ENCODE peak calls at places on chromosomes 12 and 14, in eight cellular contexts. One of them, this sample, is unnamed.

GRCh38 chr14:71320734-71321555 is 413.7 kb downstream of the PCNX1 start:
- DNase-seq in AG04449: no peak
- DNase-seq in PC-3: peak
- DNase-seq in epithelial cell of esophagus: peak
- DNase-seq in fibroblast of mammary gland: peak
- DNase-seq in AG10803: peak
- DNase-seq in lower leg skin: peak
- DNase-seq in foreskin fibroblast: peak
- DNase-seq in this sample: peak

GRCh38 chr14:61033851-61034250 is 52.8 kb downstream of the SLC38A6 start:
- DNase-seq in AG04449: no peak
- DNase-seq in PC-3: no peak
- DNase-seq in epithelial cell of esophagus: no peak
- DNase-seq in fibroblast of mammary gland: peak
- DNase-seq in AG10803: peak
- DNase-seq in lower leg skin: no peak
- DNase-seq in foreskin fibroblast: peak
- DNase-seq in this sample: peak

GRCh38 chr14:70317969-70318634 is 41.4 kb downstream of the COX16 start:
- DNase-seq in AG04449: peak
- DNase-seq in PC-3: peak
- DNase-seq in epithelial cell of esophagus: peak
- DNase-seq in fibroblast of mammary gland: peak
- DNase-seq in AG10803: peak
- DNase-seq in lower leg skin: no peak
- DNase-seq in foreskin fibroblast: peak
- DNase-seq in this sample: peak

GRCh38 chr12:120457133-120457532 is 10.9 kb downstream of the GATC start:
- DNase-seq in AG04449: no peak
- DNase-seq in PC-3: peak
- DNase-seq in epithelial cell of esophagus: no peak
- DNase-seq in fibroblast of mammary gland: no peak
- DNase-seq in AG10803: no peak
- DNase-seq in lower leg skin: no peak
- DNase-seq in foreskin fibroblast: peak
- DNase-seq in this sample: peak

GRCh38 chr12:1974812-1975211 is 29.4 kb downstream of the DCP1B start:
- DNase-seq in AG04449: no peak
- DNase-seq in PC-3: no peak
- DNase-seq in epithelial cell of esophagus: no peak
- DNase-seq in fibroblast of mammary gland: no peak
- DNase-seq in AG10803: peak
- DNase-seq in lower leg skin: no peak
- DNase-seq in foreskin fibroblast: no peak
- DNase-seq in this sample: peak

GRCh38 chr12:130879212-130879686 is 7.4 kb downstream of the RAN start:
- DNase-seq in AG04449: no peak
- DNase-seq in PC-3: no peak
- DNase-seq in epithelial cell of esophagus: no peak
- DNase-seq in fibroblast of mammary gland: no peak
- DNase-seq in AG10803: no peak
- DNase-seq in lower leg skin: no peak
- DNase-seq in foreskin fibroblast: no peak
- DNase-seq in this sample: no peak

GRCh38 chr12:704516-705242 is 41.4 kb upstream of the NINJ2 start:
- DNase-seq in AG04449: no peak
- DNase-seq in PC-3: no peak
- DNase-seq in epithelial cell of esophagus: no peak
- DNase-seq in fibroblast of mammary gland: no peak
- DNase-seq in AG10803: no peak
- DNase-seq in lower leg skin: no peak
- DNase-seq in foreskin fibroblast: no peak
- DNase-seq in this sample: no peak

GRCh38 chr14:100056964-100057817 is 8.0 kb upstream of the EVL start:
- DNase-seq in AG04449: no peak
- DNase-seq in PC-3: peak
- DNase-seq in epithelial cell of esophagus: peak
- DNase-seq in fibroblast of mammary gland: peak
- DNase-seq in AG10803: peak
- DNase-seq in lower leg skin: no peak
- DNase-seq in foreskin fibroblast: peak
- DNase-seq in this sample: peak

GRCh38 chr12:51971679-51972423 is 20.4 kb downstream of the ACVR1B start:
- DNase-seq in AG04449: no peak
- DNase-seq in PC-3: no peak
- DNase-seq in epithelial cell of esophagus: peak
- DNase-seq in fibroblast of mammary gland: no peak
- DNase-seq in AG10803: peak
- DNase-seq in lower leg skin: no peak
- DNase-seq in foreskin fibroblast: no peak
- DNase-seq in this sample: peak

GRCh38 chr12:117112268-117112595 is 13.0 kb upstream of the TESC start:
- DNase-seq in AG04449: no peak
- DNase-seq in PC-3: no peak
- DNase-seq in epithelial cell of esophagus: no peak
- DNase-seq in fibroblast of mammary gland: no peak
- DNase-seq in AG10803: no peak
- DNase-seq in lower leg skin: no peak
- DNase-seq in foreskin fibroblast: no peak
- DNase-seq in this sample: no peak

GRCh38 chr14:44168566-44168965 is 338.5 kb downstream of the FSCB start:
- DNase-seq in AG04449: no peak
- DNase-seq in PC-3: no peak
- DNase-seq in epithelial cell of esophagus: no peak
- DNase-seq in fibroblast of mammary gland: no peak
- DNase-seq in AG10803: no peak
- DNase-seq in lower leg skin: no peak
- DNase-seq in foreskin fibroblast: no peak
- DNase-seq in this sample: no peak

GRCh38 chr12:101850199-101850598 is 19.4 kb upstream of the GNPTAB start:
- DNase-seq in AG04449: no peak
- DNase-seq in PC-3: no peak
- DNase-seq in epithelial cell of esophagus: no peak
- DNase-seq in fibroblast of mammary gland: no peak
- DNase-seq in AG10803: no peak
- DNase-seq in lower leg skin: no peak
- DNase-seq in foreskin fibroblast: no peak
- DNase-seq in this sample: no peak

GRCh38 chr14:68309631-68310030 is 483.2 kb downstream of the ZFP36L1 start:
- DNase-seq in AG04449: no peak
- DNase-seq in PC-3: peak
- DNase-seq in epithelial cell of esophagus: peak
- DNase-seq in fibroblast of mammary gland: no peak
- DNase-seq in AG10803: no peak
- DNase-seq in lower leg skin: no peak
- DNase-seq in foreskin fibroblast: peak
- DNase-seq in this sample: no peak

GRCh38 chr14:35414365-35414764 is 9.8 kb upstream of the NFKBIA start:
- DNase-seq in AG04449: no peak
- DNase-seq in PC-3: peak
- DNase-seq in epithelial cell of esophagus: no peak
- DNase-seq in fibroblast of mammary gland: no peak
- DNase-seq in AG10803: peak
- DNase-seq in lower leg skin: no peak
- DNase-seq in foreskin fibroblast: peak
- DNase-seq in this sample: peak

DNA sequence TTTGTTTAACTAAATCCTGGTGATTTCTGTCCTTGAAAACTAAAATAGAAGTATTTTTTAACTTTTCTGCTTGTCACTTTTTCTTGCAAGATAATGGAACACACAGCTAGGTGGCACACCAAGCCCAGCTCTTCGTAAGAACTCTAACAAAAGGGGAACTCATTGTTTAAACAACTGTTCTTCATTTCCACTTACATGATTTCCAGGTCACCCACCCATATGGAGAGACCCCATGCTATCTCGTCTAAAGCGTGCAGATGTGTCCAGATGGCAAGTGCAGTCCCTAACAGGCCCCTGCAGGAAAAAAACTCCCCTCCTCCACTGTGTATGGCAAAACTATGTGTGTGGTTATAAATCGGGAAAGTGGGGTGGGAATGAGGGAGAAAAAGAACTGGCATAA is 43.3 kb upstream of the NT5DC3 start:
- DNase-seq in AG04449: no peak
- DNase-seq in PC-3: peak
- DNase-seq in epithelial cell of esophagus: peak
- DNase-seq in fibroblast of mammary gland: peak
- DNase-seq in AG10803: peak
- DNase-seq in lower leg skin: no peak
- DNase-seq in foreskin fibroblast: peak
- DNase-seq in this sample: peak
- TF ChIP-seq CTCF in AG04449: peak
- TF ChIP-seq CTCF in PC-3: peak
- TF ChIP-seq CTCF in epithelial cell of esophagus: peak
- TF ChIP-seq CTCF in fibroblast of mammary gland: peak
- TF ChIP-seq CTCF in AG10803: peak
- TF ChIP-seq CTCF in lower leg skin: no peak
- TF ChIP-seq CTCF in foreskin fibroblast: peak
- TF ChIP-seq CTCF in this sample: peak

GRCh38 chr14:89384636-89385035 is 32.4 kb downstream of the FOXN3 start:
- DNase-seq in AG04449: no peak
- DNase-seq in PC-3: no peak
- DNase-seq in epithelial cell of esophagus: no peak
- DNase-seq in fibroblast of mammary gland: no peak
- DNase-seq in AG10803: no peak
- DNase-seq in lower leg skin: peak
- DNase-seq in foreskin fibroblast: no peak
- DNase-seq in this sample: no peak

GRCh38 chr14:89382487-89383170 is 34.4 kb downstream of the FOXN3 start:
- DNase-seq in AG04449: no peak
- DNase-seq in PC-3: no peak
- DNase-seq in epithelial cell of esophagus: no peak
- DNase-seq in fibroblast of mammary gland: no peak
- DNase-seq in AG10803: no peak
- DNase-seq in lower leg skin: peak
- DNase-seq in foreskin fibroblast: no peak
- DNase-seq in this sample: no peak

GRCh38 chr14:89386214-89386886 is 30.7 kb downstream of the FOXN3 start:
- DNase-seq in AG04449: no peak
- DNase-seq in PC-3: no peak
- DNase-seq in epithelial cell of esophagus: peak
- DNase-seq in fibroblast of mammary gland: peak
- DNase-seq in AG10803: no peak
- DNase-seq in lower leg skin: peak
- DNase-seq in foreskin fibroblast: peak
- DNase-seq in this sample: peak

GRCh38 chr14:89384023-89384422 is 33.0 kb downstream of the FOXN3 start:
- DNase-seq in AG04449: no peak
- DNase-seq in PC-3: no peak
- DNase-seq in epithelial cell of esophagus: no peak
- DNase-seq in fibroblast of mammary gland: no peak
- DNase-seq in AG10803: no peak
- DNase-seq in lower leg skin: peak
- DNase-seq in foreskin fibroblast: no peak
- DNase-seq in this sample: no peak

GRCh38 chr14:89383171-89383845 is 33.7 kb downstream of the FOXN3 start:
- DNase-seq in AG04449: no peak
- DNase-seq in PC-3: no peak
- DNase-seq in epithelial cell of esophagus: no peak
- DNase-seq in fibroblast of mammary gland: no peak
- DNase-seq in AG10803: no peak
- DNase-seq in lower leg skin: peak
- DNase-seq in foreskin fibroblast: no peak
- DNase-seq in this sample: no peak
- H3K4me3 ChIP-seq in AG04449: no peak
- H3K4me3 ChIP-seq in PC-3: no peak
- H3K4me3 ChIP-seq in epithelial cell of esophagus: no peak
- H3K4me3 ChIP-seq in fibroblast of mammary gland: no peak
- H3K4me3 ChIP-seq in AG10803: no peak
- H3K4me3 ChIP-seq in lower leg skin: no peak
- H3K4me3 ChIP-seq in foreskin fibroblast: no peak
- H3K4me3 ChIP-seq in this sample: no peak

GRCh38 chr12:6233121-6233971 is 33.1 kb downstream of the CD9 start:
- DNase-seq in AG04449: no peak
- DNase-seq in PC-3: no peak
- DNase-seq in epithelial cell of esophagus: no peak
- DNase-seq in fibroblast of mammary gland: no peak
- DNase-seq in AG10803: no peak
- DNase-seq in lower leg skin: no peak
- DNase-seq in foreskin fibroblast: no peak
- DNase-seq in this sample: peak
- TF ChIP-seq CTCF in AG04449: no peak
- TF ChIP-seq CTCF in PC-3: no peak
- TF ChIP-seq CTCF in epithelial cell of esophagus: no peak
- TF ChIP-seq CTCF in fibroblast of mammary gland: no peak
- TF ChIP-seq CTCF in AG10803: no peak
- TF ChIP-seq CTCF in lower leg skin: no peak
- TF ChIP-seq CTCF in foreskin fibroblast: no peak
- TF ChIP-seq CTCF in this sample: peak

GRCh38 chr12:113475451-113476085 is 3.9 kb upstream of the LHX5 start:
- DNase-seq in AG04449: no peak
- DNase-seq in PC-3: no peak
- DNase-seq in epithelial cell of esophagus: no peak
- DNase-seq in fibroblast of mammary gland: no peak
- DNase-seq in AG10803: no peak
- DNase-seq in lower leg skin: no peak
- DNase-seq in foreskin fibroblast: no peak
- DNase-seq in this sample: no peak
- H3K4me3 ChIP-seq in AG04449: no peak
- H3K4me3 ChIP-seq in PC-3: no peak
- H3K4me3 ChIP-seq in epithelial cell of esophagus: no peak
- H3K4me3 ChIP-seq in fibroblast of mammary gland: no peak
- H3K4me3 ChIP-seq in AG10803: no peak
- H3K4me3 ChIP-seq in lower leg skin: no peak
- H3K4me3 ChIP-seq in foreskin fibroblast: no peak
- H3K4me3 ChIP-seq in this sample: no peak

GRCh38 chr12:115709410-115710065 is 568.0 kb downstream of the MED13L start:
- DNase-seq in AG04449: no peak
- DNase-seq in PC-3: no peak
- DNase-seq in epithelial cell of esophagus: no peak
- DNase-seq in fibroblast of mammary gland: peak
- DNase-seq in AG10803: peak
- DNase-seq in lower leg skin: no peak
- DNase-seq in foreskin fibroblast: peak
- DNase-seq in this sample: no peak
- TF ChIP-seq CTCF in AG04449: no peak
- TF ChIP-seq CTCF in PC-3: no peak
- TF ChIP-seq CTCF in epithelial cell of esophagus: no peak
- TF ChIP-seq CTCF in fibroblast of mammary gland: no peak
- TF ChIP-seq CTCF in AG10803: no peak
- TF ChIP-seq CTCF in lower leg skin: no peak
- TF ChIP-seq CTCF in foreskin fibroblast: no peak
- TF ChIP-seq CTCF in this sample: no peak

DNA sequence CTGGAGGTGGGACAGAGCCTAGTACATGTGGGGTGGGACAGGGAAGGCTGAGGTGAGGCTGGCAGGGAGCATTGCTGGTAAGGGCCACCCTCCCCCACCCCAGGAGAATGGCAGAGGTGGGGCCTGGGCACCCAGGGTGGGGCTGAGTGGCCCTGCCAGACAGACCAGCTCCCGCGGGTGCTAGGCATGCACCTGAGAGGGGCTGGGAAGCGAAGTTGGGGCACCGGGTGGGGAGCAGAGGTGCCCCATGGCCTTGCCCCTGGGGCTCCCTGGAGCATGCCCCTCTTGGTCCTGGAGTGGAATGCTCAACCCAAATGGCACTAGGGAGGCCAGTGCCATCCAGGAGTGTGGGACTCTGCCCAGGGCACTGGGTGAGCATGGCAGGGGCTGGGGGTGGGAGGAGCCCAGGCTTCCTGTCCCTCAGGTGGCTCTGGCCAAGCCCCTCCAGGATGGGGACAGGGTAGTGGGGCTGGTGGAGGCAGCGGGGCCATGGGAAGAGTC is 1.3 kb downstream of the TNFAIP2 start:
- DNase-seq in AG04449: no peak
- DNase-seq in PC-3: no peak
- DNase-seq in epithelial cell of esophagus: no peak
- DNase-seq in fibroblast of mammary gland: no peak
- DNase-seq in AG10803: no peak
- DNase-seq in lower leg skin: no peak
- DNase-seq in foreskin fibroblast: no peak
- DNase-seq in this sample: no peak
- H3K4me3 ChIP-seq in AG04449: no peak
- H3K4me3 ChIP-seq in PC-3: peak
- H3K4me3 ChIP-seq in epithelial cell of esophagus: no peak
- H3K4me3 ChIP-seq in fibroblast of mammary gland: peak
- H3K4me3 ChIP-seq in AG10803: peak
- H3K4me3 ChIP-seq in lower leg skin: no peak
- H3K4me3 ChIP-seq in foreskin fibroblast: peak
- H3K4me3 ChIP-seq in this sample: no peak

This sample was measured in choroid plexus epithelial cell.